ENCODE peak calls at places on chromosomes 16 and 17, in five cellular contexts. One of them, this sample, is unnamed.

GRCh38 chr17:81053043-81053970 is 18.4 kb downstream of the BAIAP2 start:
- DNase-seq in foreskin fibroblast: no peak
- DNase-seq in AG04450: no peak
- DNase-seq in stimulated activated CD4-positive, alpha-beta T cell treated with anti-CD3 and anti-CD28 coated beads, Interleukin-12 subunit alpha, Interleukin-12 subunit beta, amount 100 ng/mL, for 4 hours: no peak
- DNase-seq in EL: no peak
- DNase-seq in this sample: no peak

GRCh38 chr16:1152651-1153259 is at the start of gene CACNA1H:
- DNase-seq in foreskin fibroblast: no peak
- DNase-seq in AG04450: no peak
- DNase-seq in EL: no peak
- DNase-seq in stimulated activated CD4-positive, alpha-beta T cell treated with anti-CD3 and anti-CD28 coated beads, Interleukin-12 subunit alpha, Interleukin-12 subunit beta, amount 100 ng/mL, for 4 hours: peak
- DNase-seq in this sample: peak

GRCh38 chr16:79599837-79600635 is 501 bp downstream of the MAF start:
- DNase-seq in stimulated activated CD4-positive, alpha-beta T cell treated with anti-CD3 and anti-CD28 coated beads, Interleukin-12 subunit alpha, Interleukin-12 subunit beta, amount 100 ng/mL, for 4 hours: peak
- DNase-seq in foreskin fibroblast: no peak
- DNase-seq in EL: no peak
- DNase-seq in AG04450: no peak
- DNase-seq in this sample: peak

GRCh38 chr16:47359478-47359877 is 101.4 kb downstream of the ITFG1 start:
- DNase-seq in stimulated activated CD4-positive, alpha-beta T cell treated with anti-CD3 and anti-CD28 coated beads, Interleukin-12 subunit alpha, Interleukin-12 subunit beta, amount 100 ng/mL, for 4 hours: no peak
- DNase-seq in EL: no peak
- DNase-seq in foreskin fibroblast: no peak
- DNase-seq in AG04450: no peak
- DNase-seq in this sample: no peak

GRCh38 chr17:50363217-50364060 is 9.5 kb downstream of the MRPL27 start:
- DNase-seq in foreskin fibroblast: peak
- DNase-seq in EL: peak
- DNase-seq in AG04450: no peak
- DNase-seq in stimulated activated CD4-positive, alpha-beta T cell treated with anti-CD3 and anti-CD28 coated beads, Interleukin-12 subunit alpha, Interleukin-12 subunit beta, amount 100 ng/mL, for 4 hours: no peak
- DNase-seq in this sample: no peak

GRCh38 chr16:9134739-9135138 is 43.3 kb downstream of the HAPSTR1 start:
- DNase-seq in EL: peak
- DNase-seq in foreskin fibroblast: peak
- DNase-seq in stimulated activated CD4-positive, alpha-beta T cell treated with anti-CD3 and anti-CD28 coated beads, Interleukin-12 subunit alpha, Interleukin-12 subunit beta, amount 100 ng/mL, for 4 hours: peak
- DNase-seq in AG04450: no peak
- DNase-seq in this sample: peak

GRCh38 chr16:56606071-56606687 is 2.2 kb upstream of the MT2A start:
- DNase-seq in stimulated activated CD4-positive, alpha-beta T cell treated with anti-CD3 and anti-CD28 coated beads, Interleukin-12 subunit alpha, Interleukin-12 subunit beta, amount 100 ng/mL, for 4 hours: no peak
- DNase-seq in foreskin fibroblast: peak
- DNase-seq in AG04450: no peak
- DNase-seq in EL: peak
- DNase-seq in this sample: no peak

GRCh38 chr16:29645699-29646187 is 17.3 kb upstream of the SPN start:
- DNase-seq in AG04450: no peak
- DNase-seq in stimulated activated CD4-positive, alpha-beta T cell treated with anti-CD3 and anti-CD28 coated beads, Interleukin-12 subunit alpha, Interleukin-12 subunit beta, amount 100 ng/mL, for 4 hours: no peak
- DNase-seq in foreskin fibroblast: no peak
- DNase-seq in EL: peak
- DNase-seq in this sample: peak

GRCh38 chr16:81273223-81273940 is 34.9 kb downstream of the BCO1 start:
- DNase-seq in stimulated activated CD4-positive, alpha-beta T cell treated with anti-CD3 and anti-CD28 coated beads, Interleukin-12 subunit alpha, Interleukin-12 subunit beta, amount 100 ng/mL, for 4 hours: no peak
- DNase-seq in EL: no peak
- DNase-seq in foreskin fibroblast: no peak
- DNase-seq in AG04450: no peak
- DNase-seq in this sample: no peak

GRCh38 chr16:23434380-23434779 is 18.6 kb downstream of the COG7 start:
- DNase-seq in AG04450: peak
- DNase-seq in EL: peak
- DNase-seq in stimulated activated CD4-positive, alpha-beta T cell treated with anti-CD3 and anti-CD28 coated beads, Interleukin-12 subunit alpha, Interleukin-12 subunit beta, amount 100 ng/mL, for 4 hours: no peak
- DNase-seq in foreskin fibroblast: peak
- DNase-seq in this sample: peak

GRCh38 chr17:70653850-70654249 is 484.5 kb downstream of the KCNJ2 start:
- DNase-seq in foreskin fibroblast: no peak
- DNase-seq in AG04450: no peak
- DNase-seq in EL: no peak
- DNase-seq in stimulated activated CD4-positive, alpha-beta T cell treated with anti-CD3 and anti-CD28 coated beads, Interleukin-12 subunit alpha, Interleukin-12 subunit beta, amount 100 ng/mL, for 4 hours: no peak
- DNase-seq in this sample: no peak

GRCh38 chr16:88116121-88116900 is 165.1 kb downstream of the BANP start:
- DNase-seq in EL: no peak
- DNase-seq in foreskin fibroblast: no peak
- DNase-seq in AG04450: no peak
- DNase-seq in stimulated activated CD4-positive, alpha-beta T cell treated with anti-CD3 and anti-CD28 coated beads, Interleukin-12 subunit alpha, Interleukin-12 subunit beta, amount 100 ng/mL, for 4 hours: no peak
- DNase-seq in this sample: no peak

GRCh38 chr16:81831722-81832126 is 52.6 kb downstream of the PLCG2 start:
- DNase-seq in AG04450: no peak
- DNase-seq in stimulated activated CD4-positive, alpha-beta T cell treated with anti-CD3 and anti-CD28 coated beads, Interleukin-12 subunit alpha, Interleukin-12 subunit beta, amount 100 ng/mL, for 4 hours: no peak
- DNase-seq in EL: no peak
- DNase-seq in foreskin fibroblast: no peak
- DNase-seq in this sample: peak

GRCh38 chr16:55615071-55615470 is 40.7 kb upstream of the SLC6A2 start:
- DNase-seq in EL: no peak
- DNase-seq in foreskin fibroblast: no peak
- DNase-seq in stimulated activated CD4-positive, alpha-beta T cell treated with anti-CD3 and anti-CD28 coated beads, Interleukin-12 subunit alpha, Interleukin-12 subunit beta, amount 100 ng/mL, for 4 hours: no peak
- DNase-seq in AG04450: no peak
- DNase-seq in this sample: no peak

GRCh38 chr17:37068266-37068665 is 119.5 kb downstream of the AATF start:
- DNase-seq in AG04450: peak
- DNase-seq in stimulated activated CD4-positive, alpha-beta T cell treated with anti-CD3 and anti-CD28 coated beads, Interleukin-12 subunit alpha, Interleukin-12 subunit beta, amount 100 ng/mL, for 4 hours: no peak
- DNase-seq in EL: no peak
- DNase-seq in foreskin fibroblast: no peak
- DNase-seq in this sample: no peak

GRCh38 chr16:2529061-2529931 is 1.9 kb downstream of the CEMP1 start:
- DNase-seq in EL: no peak
- DNase-seq in AG04450: no peak
- DNase-seq in stimulated activated CD4-positive, alpha-beta T cell treated with anti-CD3 and anti-CD28 coated beads, Interleukin-12 subunit alpha, Interleukin-12 subunit beta, amount 100 ng/mL, for 4 hours: no peak
- DNase-seq in foreskin fibroblast: no peak
- DNase-seq in this sample: no peak

GRCh38 chr17:39156491-39156890 is 5.1 kb upstream of the PLXDC1 start:
- DNase-seq in stimulated activated CD4-positive, alpha-beta T cell treated with anti-CD3 and anti-CD28 coated beads, Interleukin-12 subunit alpha, Interleukin-12 subunit beta, amount 100 ng/mL, for 4 hours: no peak
- DNase-seq in foreskin fibroblast: no peak
- DNase-seq in AG04450: no peak
- DNase-seq in EL: peak
- DNase-seq in this sample: no peak

GRCh38 chr17:77254961-77255741 is 114.4 kb downstream of the SEC14L1 start:
- DNase-seq in foreskin fibroblast: peak
- DNase-seq in EL: peak
- DNase-seq in stimulated activated CD4-positive, alpha-beta T cell treated with anti-CD3 and anti-CD28 coated beads, Interleukin-12 subunit alpha, Interleukin-12 subunit beta, amount 100 ng/mL, for 4 hours: no peak
- DNase-seq in AG04450: peak
- DNase-seq in this sample: no peak